ENCODE peak calls at places on chromosomes 1 and 21, in seven cellular contexts. N is head of caudate nucleus; M is activated CD8-positive, alpha-beta memory T cell treated with anti-CD3 and anti-CD28 coated beads, Interleukin-2, amount 10 ng/mL, durations not matched to agents 7 days and 5 days; Z is type B pancreatic cell; D is stomach; R is mesothelial cell of epicardium; Y is non-pigmented ciliary epithelial cell. V is an unnamed sample.
A peak's percentile ranks its signal among the peaks of the same experiment; 100 is the strongest.

GRCh38 chr1:71586030-71586429 is 505.2 kb upstream of the ZRANB2 start:
- DNase-seq in N (no peak), M (no peak), Z (no peak), D (no peak), R (no peak), Y (no peak), V (no peak)

GRCh38 chr1:86776108-86776507 is 71.7 kb downstream of the SH3GLB1 start:
- DNase-seq in N (no peak), M (no peak), Z (no peak), D (no peak), R (no peak), Y (no peak), V (no peak)

GRCh38 chr21:35922618-35923017 is 137.7 kb downstream of the SETD4 start:
- DNase-seq in N (no peak), M (no peak), Z (no peak), D (no peak), R (no peak), Y (no peak), V (no peak)

GRCh38 chr1:145991799-145992412 is 4.5 kb downstream of the TXNIP start:
- DNase-seq in N (no peak), M (no peak), Z (no peak), D (peak; percentile 44), R (no peak), Y (no peak), V (no peak)

GRCh38 chr1:61591316-61591715 is 133.6 kb downstream of the TM2D1 start:
- DNase-seq in N (no peak), M (no peak), Z (no peak), D (no peak), R (no peak), Y (no peak), V (no peak)

GRCh38 chr1:4468386-4468785 is 186.0 kb upstream of the AJAP1 start:
- DNase-seq in N (no peak), M (no peak), Z (no peak), D (no peak), R (no peak), Y (no peak), V (no peak)

GRCh38 chr1:68516066-68516465 is 19.2 kb upstream of the DEPDC1 start:
- DNase-seq in N (no peak), M (no peak), Z (no peak), D (no peak), R (no peak), Y (no peak), V (no peak)

GRCh38 chr1:70891444-70891843 is 156.2 kb downstream of the PTGER3 start:
- DNase-seq in N (no peak), M (no peak), Z (no peak), D (no peak), R (no peak), Y (no peak), V (no peak)

GRCh38 chr1:22884806-22885559 is 87.7 kb downstream of the LACTBL1 start:
- DNase-seq in N (no peak), M (peak; percentile 66), Z (no peak), D (no peak), R (no peak), Y (no peak), V (no peak)

GRCh38 chr1:209617755-209618154 is 34.2 kb downstream of the CAMK1G start:
- DNase-seq in N (no peak), M (no peak), Z (no peak), D (no peak), R (no peak), Y (no peak), V (no peak)

GRCh38 chr1:14506471-14506870 is 92.0 kb upstream of the KAZN start:
- DNase-seq in N (no peak), M (no peak), Z (no peak), D (no peak), R (no peak), Y (no peak), V (no peak)

V was measured in NCI-H1048.